ENCODE peak calls at places on chromosomes 4 and X, in five cellular contexts. I is MM.1S, B is GM12864, S is left ventricle myocardium inferior, U is natural killer cell. G is an unnamed sample.

GRCh38 chrX:30943984-30944383 is 54.9 kb upstream of the TAB3 start:
- DNase-seq in I (no peak), B (no peak), S (no peak), U (no peak), G (no peak)

GRCh38 chrX:37697169-37697760 is 11.7 kb downstream of the XK start:
- DNase-seq in I (no peak), B (no peak), S (no peak), U (no peak), G (no peak)

GRCh38 chrX:33078273-33078672 is 133.1 kb downstream of the DMD start:
- DNase-seq in I (no peak), B (no peak), S (no peak), U (no peak), G (no peak)

GRCh38 chrX:10633722-10634121 is 13.3 kb upstream of the MID1 start:
- DNase-seq in I (no peak), B (no peak), S (peak; percentile 12), U (no peak), G (no peak)

GRCh38 chr4:74016068-74016467 is 17.6 kb upstream of the CXCL5 start:
- DNase-seq in I (no peak), B (no peak), S (no peak), U (no peak), G (no peak)

GRCh38 chrX:119479845-119480244 is 11.6 kb downstream of the SLC25A5 start:
- DNase-seq in I (no peak), B (no peak), S (no peak), U (no peak), G (no peak)

GRCh38 chr4:32987111-32987510 is 2266.9 kb downstream of the PCDH7 start:
- DNase-seq in I (no peak), B (no peak), S (no peak), U (no peak), G (no peak)

GRCh38 chrX:17812763-17813162 is 48.3 kb downstream of the RAI2 start:
- DNase-seq in I (no peak), B (no peak), S (no peak), U (no peak), G (no peak)

GRCh38 chr4:37956941-37957340 is 3.3 kb upstream of the PTTG2 start:
- DNase-seq in I (no peak), B (no peak), S (no peak), U (no peak), G (no peak)

GRCh38 chr4:185106353-185106752 is 36.7 kb upstream of the SLC25A4 start:
- DNase-seq in I (no peak), B (no peak), S (no peak), U (no peak), G (no peak)

GRCh38 chr4:177448850-177449249 is 6.6 kb upstream of the AGA start:
- DNase-seq in I (no peak), B (no peak), S (no peak), U (no peak), G (no peak)

GRCh38 chr4:118746251-118746919 is 61.2 kb downstream of the METTL14 start:
- DNase-seq in I (no peak), B (no peak), S (peak; percentile 33), U (no peak), G (no peak)

GRCh38 chrX:131907488-131908314 is 115.4 kb upstream of the STK26 start:
- DNase-seq in I (peak; percentile 71), B (no peak), S (no peak), U (no peak), G (no peak)

GRCh38 chr4:48902266-48902665 is 4.3 kb downstream of the OCIAD2 start:
- DNase-seq in I (no peak), B (no peak), S (no peak), U (no peak), G (no peak)

GRCh38 chr4:103998752-103999151 is 279.0 kb upstream of the TACR3 start:
- DNase-seq in I (no peak), B (no peak), S (no peak), U (no peak), G (no peak)

GRCh38 chr4:103996637-103997036 is 276.9 kb upstream of the TACR3 start:
- DNase-seq in I (no peak), B (no peak), S (no peak), U (no peak), G (peak; percentile 11)

GRCh38 chr4:103996059-103996458 is 276.3 kb upstream of the TACR3 start:
- DNase-seq in I (no peak), B (no peak), S (no peak), U (no peak), G (no peak)

GRCh38 chr4:103994059-103994458 is 274.3 kb upstream of the TACR3 start:
- DNase-seq in I (peak; percentile 14), B (no peak), S (no peak), U (no peak), G (peak; percentile 11)
- TF ChIP-seq CTCF in I (peak; percentile 25), B (no peak), S (no peak), U (no peak), G (no peak)

DNA sequence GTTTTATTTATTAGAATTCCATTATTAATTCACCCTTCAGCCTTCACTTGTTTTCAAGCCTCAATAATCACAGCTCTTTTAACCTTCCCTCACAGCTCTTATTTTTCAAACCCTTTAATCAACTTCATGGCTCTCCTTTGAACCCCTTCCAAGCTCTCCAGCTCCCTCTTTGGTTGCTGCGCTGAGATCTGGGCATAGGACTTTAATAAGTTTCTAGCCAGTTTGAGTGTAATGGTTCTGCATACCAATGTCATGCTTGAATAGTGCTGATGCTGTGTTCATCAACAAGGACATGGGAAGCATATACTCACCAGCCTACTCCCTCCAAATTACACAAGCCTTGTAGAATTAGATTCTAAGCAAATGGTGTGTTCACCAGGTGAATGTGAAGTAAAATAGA is 3.5 kb upstream of the RNF212 start:
- DNase-seq in I (no peak), B (no peak), S (no peak), U (no peak), G (no peak)
- TF ChIP-seq CTCF in I (no peak), B (no peak), S (no peak), U (no peak), G (no peak)

GRCh38 chr4:76087007-76087769 is 12.7 kb downstream of the ART3 start:
- DNase-seq in I (peak; percentile 64), B (no peak), S (peak; percentile 20), U (no peak), G (peak; percentile 43)
- TF ChIP-seq CTCF in I (peak; percentile 72), B (peak; percentile 33), S (peak; percentile 69), U (no peak), G (no peak)

GRCh38 chr4:80071643-80072606 is 1.1 kb downstream of the ANTXR2 start:
- DNase-seq in I (no peak), B (no peak), S (peak; percentile 47), U (peak; percentile 37), G (peak; percentile 43)

GRCh38 chr4:80070880-80071620 is 2.0 kb downstream of the ANTXR2 start:
- DNase-seq in I (no peak), B (no peak), S (no peak), U (no peak), G (no peak)

GRCh38 chr4:80073362-80074008 is 456 bp upstream of the ANTXR2 start:
- DNase-seq in I (peak; percentile 15), B (peak; percentile 54), S (no peak), U (no peak), G (peak; percentile 64)

GRCh38 chr4:80074059-80074458 is 1.0 kb upstream of the ANTXR2 start:
- DNase-seq in I (no peak), B (no peak), S (no peak), U (no peak), G (no peak)

GRCh38 chr4:80072607-80073361 is at the start of gene ANTXR2:
- DNase-seq in I (peak; percentile 56), B (no peak), S (peak; percentile 94), U (peak; percentile 50), G (peak; percentile 71)
- TF ChIP-seq CTCF in I (no peak), B (no peak), S (peak; percentile 21), U (no peak), G (no peak)

GRCh38 chr4:79917246-79917645 is 155.8 kb downstream of the ANTXR2 start:
- DNase-seq in I (peak; percentile 45), B (peak; percentile 26), S (no peak), U (no peak), G (no peak)
- TF ChIP-seq CTCF in I (peak; percentile 75), B (peak; percentile 85), S (peak; percentile 60), U (peak; percentile 32), G (peak; percentile 47)

GRCh38 chr4:141375855-141376254 is 155.2 kb downstream of the ZNF330 start:
- DNase-seq in I (no peak), B (no peak), S (no peak), U (no peak), G (no peak)
- TF ChIP-seq CTCF in I (no peak), B (peak; percentile 19), S (peak; percentile 44), U (no peak), G (no peak)

GRCh38 chrX:7164174-7164573 is 16.2 kb upstream of the PUDP start:
- DNase-seq in I (no peak), B (no peak), S (no peak), U (no peak), G (no peak)
- TF ChIP-seq CTCF in I (no peak), B (peak; percentile 2), S (no peak), U (no peak), G (no peak)

GRCh38 chrX:138849521-138849920 is 138.0 kb upstream of the FGF13 start:
- DNase-seq in I (no peak), B (no peak), S (no peak), U (no peak), G (no peak)

GRCh38 chrX:138845791-138846190 is 134.3 kb upstream of the FGF13 start:
- DNase-seq in I (no peak), B (no peak), S (no peak), U (no peak), G (no peak)

GRCh38 chrX:138847930-138848329 is 136.4 kb upstream of the FGF13 start:
- DNase-seq in I (no peak), B (no peak), S (no peak), U (no peak), G (no peak)
- TF ChIP-seq CTCF in I (no peak), B (no peak), S (peak; percentile 25), U (no peak), G (no peak)

DNA sequence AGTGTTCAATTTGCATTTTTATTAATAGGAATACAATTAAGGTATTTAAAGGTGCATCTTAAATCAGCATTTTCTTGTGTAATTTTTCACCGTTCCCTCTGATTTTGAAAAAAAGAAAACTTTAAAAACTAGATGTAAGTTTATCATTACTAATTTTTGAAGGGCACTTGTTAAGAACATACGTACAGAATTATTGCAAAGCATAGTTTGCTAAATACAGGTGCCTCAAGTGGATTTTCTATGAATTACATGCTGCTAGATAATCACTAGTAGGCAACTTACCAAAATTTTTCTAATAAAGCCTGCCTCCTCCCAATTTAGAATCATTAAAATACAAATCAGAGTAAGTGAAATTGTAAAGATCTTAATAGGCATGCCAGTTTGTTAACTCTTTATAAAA is 8.5 kb downstream of the CNKSR2 start:
- DNase-seq in I (no peak), B (no peak), S (no peak), U (no peak), G (no peak)
- TF ChIP-seq CTCF in I (peak; percentile 33), B (no peak), S (peak; percentile 50), U (peak; percentile 10), G (no peak)

G was measured in GM13976.